ENCODE peak calls at places on chromosomes 13 and 19, in six cellular contexts. D is iPS DF 6.9; W is neural progenitor cell; L is GM03348; F is A172; V is activated naive CD4-positive, alpha-beta T cell treated with anti-CD3 and anti-CD28 coated beads, Interleukin-2, amount 10 ng/mL, durations not matched to agents 7 days and 5 days. O is an unnamed sample.
A peak's percentile ranks its signal among the peaks of the same experiment; 100 is the strongest.

GRCh38 chr13:22757530-22758120 is 423.2 kb upstream of the SGCG start:
- DNase-seq in L (peak; percentile 42), D (no peak), V (no peak), F (no peak), W (peak; percentile 22), O (no peak)

GRCh38 chr19:4971816-4972495 is 3.0 kb downstream of the KDM4B start:
- DNase-seq in L (no peak), V (no peak), F (no peak), W (no peak), D (no peak), O (no peak)

GRCh38 chr13:110530839-110531499 is 30.6 kb downstream of the RAB20 start:
- DNase-seq in F (no peak), W (no peak), D (no peak), V (no peak), L (no peak), O (no peak)

GRCh38 chr13:111422352-111422751 is 101.9 kb downstream of the TEX29 start:
- DNase-seq in L (no peak), W (no peak), F (no peak), V (no peak), D (no peak), O (no peak)

GRCh38 chr13:89457977-89458376 is 1786.8 kb downstream of the SLITRK5 start:
- DNase-seq in F (peak; percentile 79), W (no peak), L (no peak), V (no peak), D (no peak), O (no peak)

GRCh38 chr19:49502866-49503581 is 6.8 kb downstream of the RPS11 start:
- DNase-seq in D (no peak), L (peak; percentile 66), F (peak; percentile 64), W (peak; percentile 84), V (peak; percentile 70), O (no peak)

GRCh38 chr19:55137915-55138314 is 11.1 kb downstream of the TNNT1 start:
- DNase-seq in L (no peak), V (no peak), D (no peak), W (no peak), F (no peak), O (no peak)

GRCh38 chr19:10283301-10283733 is 3.4 kb upstream of the ICAM4 start:
- DNase-seq in V (no peak), W (no peak), F (peak; percentile 33), L (no peak), D (no peak), O (no peak)

GRCh38 chr19:47458672-47459071 is 13.0 kb downstream of the SLC8A2 start:
- DNase-seq in F (no peak), D (no peak), V (no peak), L (no peak), W (no peak), O (no peak)

GRCh38 chr19:30799854-30800755 is 427.9 kb downstream of the ZNF536 start:
- DNase-seq in F (no peak), W (peak; percentile 80), D (peak; percentile 48), V (peak; percentile 38), L (peak; percentile 86), O (peak; percentile 87)

GRCh38 chr19:28485300-28485699 is 727.7 kb downstream of the UQCRFS1 start:
- DNase-seq in D (no peak), L (no peak), W (no peak), V (no peak), F (no peak), O (no peak)

GRCh38 chr19:4972509-4973230 is 3.8 kb downstream of the KDM4B start:
- DNase-seq in V (no peak), F (peak; percentile 81), W (no peak), D (no peak), L (peak; percentile 43), O (no peak)

GRCh38 chr13:111384441-111385181 is 64.2 kb downstream of the TEX29 start:
- DNase-seq in V (peak; percentile 65), D (no peak), F (no peak), W (no peak), L (no peak), O (no peak)

GRCh38 chr19:20077791-20078463 is at the start of gene ZNF90:
- DNase-seq in F (peak; percentile 48), D (peak; percentile 95), W (peak; percentile 98), V (peak; percentile 92), L (peak; percentile 85), O (peak; percentile 95)

GRCh38 chr13:110415669-110416068 is 108.6 kb downstream of the COL4A2 start:
- DNase-seq in W (no peak), D (no peak), F (peak; percentile 50), V (no peak), L (no peak), O (no peak)

GRCh38 chr13:49238621-49239020 is 9.1 kb upstream of the CDADC1 start:
- DNase-seq in L (no peak), D (no peak), W (no peak), F (no peak), V (no peak), O (no peak)

GRCh38 chr13:43261018-43261417 is 237.6 kb downstream of the DNAJC15 start:
- DNase-seq in F (peak; percentile 47), W (no peak), V (no peak), D (no peak), L (peak; percentile 49), O (no peak)

GRCh38 chr13:79225487-79226232 is 180.4 kb downstream of the RBM26 start:
- DNase-seq in W (no peak), D (no peak), V (no peak), L (no peak), F (no peak), O (no peak)

GRCh38 chr13:46527237-46527636 is 25.7 kb upstream of the LRCH1 start:
- DNase-seq in D (no peak), V (no peak), W (no peak), L (no peak), F (no peak), O (no peak)

GRCh38 chr13:106533940-106534843 is 1.3 kb downstream of the EFNB2 start:
- DNase-seq in V (peak; percentile 39), D (no peak), W (peak; percentile 55), L (peak; percentile 37), F (peak; percentile 36), O (peak; percentile 46)

GRCh38 chr13:40346592-40346991 is 319.8 kb downstream of the FOXO1 start:
- DNase-seq in F (no peak), V (no peak), L (no peak), W (no peak), D (no peak), O (no peak)

GRCh38 chr13:41802684-41803554 is 158.0 kb downstream of the VWA8 start:
- DNase-seq in F (peak; percentile 7), W (no peak), D (no peak), V (no peak), L (peak; percentile 17), O (no peak)

GRCh38 chr19:1225451-1226226 is 12.2 kb downstream of the CBARP start:
- DNase-seq in V (no peak), L (no peak), W (no peak), F (no peak), D (no peak), O (no peak)

GRCh38 chr13:27534976-27535370 is 84.6 kb upstream of the MTIF3 start:
- DNase-seq in W (no peak), V (no peak), L (no peak), F (no peak), D (no peak), O (no peak)